ENCODE peak calls at places on chromosome 20, in four cellular contexts. A is GM23248, T is astrocyte, M is IMR-90. W is an unnamed sample.

GRCh38 chr20:42703744-42704143 is 486.0 kb downstream of the PTPRT start:
- DNase-seq in T (no peak), A (no peak), M (no peak), W (no peak)

GRCh38 chr20:50083034-50083433 is 29.9 kb downstream of the UBE2V1 start:
- DNase-seq in M (no peak), T (no peak), A (no peak), W (no peak)

GRCh38 chr20:46028110-46028509 is 905 bp upstream of the SLC12A5 start:
- DNase-seq in M (no peak), T (no peak), A (no peak), W (no peak)

GRCh38 chr20:18267815-18268214 is 20.5 kb upstream of the ZNF133 start:
- DNase-seq in A (no peak), M (no peak), T (no peak), W (peak; percentile 80)

GRCh38 chr20:3135507-3136070 is 24.1 kb downstream of the FASTKD5 start:
- DNase-seq in T (peak; percentile 10), M (peak; percentile 62), A (peak; percentile 59), W (no peak)

GRCh38 chr20:38825901-38826625 is 20.6 kb downstream of the PPP1R16B start:
- DNase-seq in A (peak; percentile 46), M (peak; percentile 67), T (peak; percentile 76), W (peak; percentile 68)

GRCh38 chr20:17992847-17993508 is 24.2 kb downstream of the MGME1 start:
- DNase-seq in M (peak; percentile 27), T (peak; percentile 32), A (no peak), W (no peak)

GRCh38 chr20:46458891-46459750 is 52.7 kb upstream of the ELMO2 start:
- DNase-seq in A (no peak), M (no peak), T (no peak), W (peak; percentile 96)

GRCh38 chr20:37559312-37560027 is 31.8 kb upstream of the BLCAP start:
- DNase-seq in T (no peak), M (no peak), A (no peak), W (no peak)

GRCh38 chr20:31596831-31597482 is 8.1 kb upstream of the ID1 start:
- DNase-seq in A (no peak), M (no peak), T (no peak), W (peak; percentile 68)

GRCh38 chr20:22352019-22352418 is 232.4 kb downstream of the FOXA2 start:
- DNase-seq in M (no peak), T (no peak), A (no peak), W (no peak)

GRCh38 chr20:13865825-13866351 is 81.1 kb downstream of the NDUFAF5 start:
- DNase-seq in M (no peak), T (peak; percentile 23), A (peak; percentile 88), W (no peak)

GRCh38 chr20:38730989-38731737 is 6.9 kb downstream of the SLC32A1 start:
- DNase-seq in A (peak; percentile 55), M (peak; percentile 31), T (peak; percentile 11), W (peak; percentile 97)

GRCh38 chr20:36861625-36861874 is 14.4 kb upstream of the TLDC2 start:
- DNase-seq in A (peak; percentile 53), T (no peak), M (no peak), W (no peak)

GRCh38 chr20:46139908-46140482 is 21.9 kb downstream of the CD40 start:
- DNase-seq in A (no peak), T (no peak), M (no peak), W (no peak)

GRCh38 chr20:53598140-53599038 is 4.8 kb upstream of the ZNF217 start:
- DNase-seq in T (no peak), M (no peak), A (no peak), W (peak; percentile 48)

GRCh38 chr20:59042151-59042795 is at the start of gene PRELID3B:
- DNase-seq in A (peak; percentile 67), T (no peak), M (no peak), W (no peak)

GRCh38 chr20:40463171-40463570 is 225.9 kb downstream of the MAFB start:
- DNase-seq in T (no peak), A (no peak), M (no peak), W (no peak)

GRCh38 chr20:43583982-43584432 is 6.7 kb upstream of the IFT52 start:
- DNase-seq in T (peak; percentile 95), M (peak; percentile 97), A (peak; percentile 94), W (no peak)

GRCh38 chr20:49288784-49289696 is 11.2 kb upstream of the ZNFX1 start:
- DNase-seq in M (no peak), A (no peak), T (no peak), W (peak; percentile 60)

GRCh38 chr20:38748863-38749153 is 548 bp downstream of the ACTR5 start:
- DNase-seq in M (no peak), T (no peak), A (no peak), W (no peak)

GRCh38 chr20:1341561-1342265 is 12.8 kb upstream of the SDCBP2 start:
- DNase-seq in T (peak; percentile 59), A (peak; percentile 62), M (peak; percentile 80), W (peak; percentile 20)

GRCh38 chr20:10093087-10093591 is 58.4 kb downstream of the ANKEF1 start:
- DNase-seq in M (peak; percentile 57), T (peak; percentile 78), A (peak; percentile 88), W (peak; percentile 62)

GRCh38 chr20:14418441-14418840 is 81.0 kb upstream of the FLRT3 start:
- DNase-seq in T (no peak), A (peak; percentile 14), M (no peak), W (no peak)

GRCh38 chr20:34539756-34540155 is 18.8 kb upstream of the MAP1LC3A start:
- DNase-seq in A (no peak), M (no peak), T (no peak), W (no peak)

GRCh38 chr20:44979090-44979621 is 12.8 kb downstream of the STK4 start:
- DNase-seq in M (peak; percentile 61), T (peak; percentile 53), A (no peak), W (no peak)

GRCh38 chr20:44983095-44983674 is 16.9 kb downstream of the STK4 start:
- DNase-seq in M (no peak), A (no peak), T (no peak), W (no peak)

GRCh38 chr20:44976698-44977097 is 10.4 kb downstream of the STK4 start:
- DNase-seq in M (no peak), A (no peak), T (no peak), W (no peak)

DNA sequence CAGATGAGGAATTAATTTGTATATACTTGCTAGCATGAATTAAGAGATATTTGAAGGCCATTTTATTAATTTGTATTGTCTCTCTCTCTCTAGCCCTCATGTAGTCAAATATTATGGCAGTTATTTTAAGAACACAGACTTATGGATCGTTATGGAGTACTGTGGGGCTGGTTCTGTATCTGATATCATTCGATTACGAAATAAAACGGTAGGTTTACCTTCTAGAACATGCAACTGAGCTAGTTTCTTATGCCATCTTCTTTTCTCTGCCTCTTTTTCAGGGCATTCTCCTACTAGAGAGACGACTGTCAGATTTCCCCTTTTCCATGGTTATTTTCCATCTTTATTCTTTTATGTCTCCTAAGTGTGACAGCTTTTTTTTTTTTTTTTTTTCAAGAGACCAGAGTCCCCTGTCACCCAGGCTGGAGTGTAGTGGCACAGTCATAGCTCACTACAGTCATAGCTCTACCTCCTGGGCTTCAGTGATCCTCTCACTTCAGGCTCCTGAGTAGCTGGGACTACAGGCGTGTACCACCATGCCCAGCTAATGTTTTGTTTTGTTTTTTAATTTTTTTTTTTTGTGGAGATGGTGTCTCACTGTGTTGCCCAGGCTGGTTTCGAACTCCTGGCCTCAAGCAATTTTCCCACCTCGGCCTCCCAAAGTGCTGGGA is 15.6 kb downstream of the STK4 start:
- DNase-seq in M (no peak), T (no peak), A (no peak), W (no peak)
- H3K27ac ChIP-seq in M (no peak overlapping the region), T (no peak overlapping the region), A (no peak overlapping the region), W (no peak overlapping the region)

GRCh38 chr20:25203089-25203488 is 7.6 kb downstream of the ENTPD6 start:
- DNase-seq in A (no peak), T (no peak), M (no peak), W (no peak)
- H3K4me1 ChIP-seq in A (peaks cover 19% of the 10 kb centered on the region), T (no peaks in the 10 kb centered on the region), M (peaks cover 5% of the 10 kb centered on the region), W (no peaks in the 10 kb centered on the region)

DNA sequence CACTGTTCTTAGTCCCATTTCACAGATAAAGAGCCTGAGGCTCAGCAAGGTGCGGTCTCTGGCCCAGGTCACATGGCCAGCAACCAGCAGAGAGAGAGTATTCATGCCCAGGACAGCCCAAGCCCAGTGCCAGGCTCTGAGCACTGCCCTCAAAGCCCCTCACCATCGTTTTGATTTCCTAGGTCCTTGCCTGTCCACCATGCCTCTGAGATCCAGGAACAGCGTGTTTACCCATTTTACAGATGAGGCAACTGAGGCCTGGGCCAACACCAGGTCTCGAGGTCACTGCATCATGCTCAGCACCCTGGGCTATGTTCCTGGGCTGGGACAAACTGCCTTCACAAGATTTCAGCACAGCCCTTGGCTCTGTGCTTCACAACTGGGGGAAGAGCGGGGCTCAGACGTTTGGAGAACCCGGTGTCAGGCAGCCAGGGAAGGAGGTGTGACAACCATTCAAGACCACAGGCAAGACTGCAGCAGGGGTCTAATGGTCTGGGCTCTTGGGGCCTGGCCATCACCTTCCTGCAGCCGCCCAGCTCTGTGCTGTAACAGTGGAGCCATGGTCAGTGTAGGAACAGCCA is 1.3 kb upstream of the BPIFA2 start:
- DNase-seq in T (no peak), M (no peak), A (no peak), W (no peak)
- H3K9ac ChIP-seq in T (no peak overlapping the region), M (no peak overlapping the region), A (no peak overlapping the region), W (no peak overlapping the region)

DNA sequence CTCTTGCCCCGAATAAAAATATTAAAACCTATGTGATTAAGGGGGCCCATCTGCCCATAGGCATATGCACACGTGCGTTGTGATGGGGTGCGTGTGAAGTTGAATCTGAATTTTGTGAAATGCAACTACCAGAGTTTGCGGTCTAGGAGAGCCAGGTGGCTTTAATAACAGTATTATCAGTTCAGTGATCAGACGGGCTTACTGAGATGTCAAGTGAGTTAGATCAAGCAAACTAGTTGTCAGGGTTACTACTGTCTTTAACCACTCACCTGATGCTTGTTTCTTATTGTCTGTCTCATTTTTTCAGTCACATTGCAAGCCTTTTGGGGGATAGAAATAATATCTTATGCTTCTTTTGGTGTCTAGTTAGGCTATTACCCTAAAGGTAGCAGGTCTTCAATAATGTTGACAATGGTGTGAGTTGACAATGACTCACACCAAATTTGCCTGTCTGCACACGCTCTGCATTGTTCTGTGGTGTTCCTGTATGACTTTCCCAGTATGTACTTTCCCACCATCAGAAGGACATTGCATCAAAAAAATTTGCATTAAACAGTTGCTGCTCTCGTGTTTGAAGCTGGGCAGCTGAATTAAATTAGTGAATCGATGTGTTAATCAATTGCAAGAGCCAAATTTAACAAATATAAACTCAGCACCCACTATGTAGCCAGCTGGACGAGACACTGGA is 103.1 kb upstream of the NAA20 start:
- DNase-seq in T (peak; percentile 51), A (peak; percentile 67), M (peak; percentile 51), W (no peak)
- H3K27ac ChIP-seq in T (peak overlapping the region; percentile 32), A (no peak overlapping the region), M (no peak overlapping the region), W (no peak overlapping the region)

GRCh38 chr20:58019850-58020625 is 208.4 kb downstream of the ANKRD60 start:
- DNase-seq in A (no peak), T (no peak), M (no peak), W (no peak)
- H3K4me1 ChIP-seq in A (peaks cover 55% of the 10 kb centered on the region), T (peaks cover 28% of the 10 kb centered on the region), M (no peaks in the 10 kb centered on the region), W (no peaks in the 10 kb centered on the region)

GRCh38 chr20:61397790-61398189 is 145.7 kb downstream of the CDH4 start:
- DNase-seq in M (no peak), T (no peak), A (no peak), W (no peak)
- H3K9ac ChIP-seq in M (no peak overlapping the region), T (no peak overlapping the region), A (no peak overlapping the region), W (no peak overlapping the region)